ENCODE peak calls at places on chromosomes 11 and 22, in four cellular contexts. E, S, W and R are unnamed samples.

GRCh38 chr11:86212212-86212611 is 32.3 kb upstream of the EED start:
- DNase-seq in E (no peak), S (no peak), W (no peak), R (no peak)

GRCh38 chr22:48795664-48796063 is 1032.0 kb downstream of the BRD1 start:
- DNase-seq in E (no peak), S (no peak), W (no peak), R (no peak)

GRCh38 chr22:20247608-20248171 is 20.4 kb downstream of the RTN4R start:
- DNase-seq in E (no peak), S (no peak), W (no peak), R (no peak)

GRCh38 chr11:123286761-123287160 is 91.7 kb upstream of the CLMP start:
- DNase-seq in E (no peak), S (no peak), W (no peak), R (no peak)

GRCh38 chr11:103699216-103699615 is 337.2 kb upstream of the DDI1 start:
- DNase-seq in E (no peak), S (no peak), W (no peak), R (no peak)

GRCh38 chr11:111635706-111636045 is 33.4 kb downstream of the SIK2 start:
- DNase-seq in E (no peak), S (no peak), W (no peak), R (no peak)

GRCh38 chr11:104653011-104653806 is 245.1 kb downstream of the CASP12 start:
- DNase-seq in E (no peak), S (no peak), W (no peak), R (no peak)

GRCh38 chr22:20916916-20917810 is at the start of gene CRKL:
- DNase-seq in E (peak), S (peak), W (peak), R (peak)

GRCh38 chr11:27166130-27166529 is 125.5 kb downstream of the BBOX1 start:
- DNase-seq in E (no peak), S (no peak), W (no peak), R (no peak)

GRCh38 chr11:31813242-31813960 is 2.3 kb upstream of the PAX6 start:
- DNase-seq in E (no peak), S (no peak), W (peak), R (no peak)

GRCh38 chr11:92204731-92205130 is 19.9 kb upstream of the FAT3 start:
- DNase-seq in E (no peak), S (no peak), W (no peak), R (no peak)

GRCh38 chr22:41511521-41511968 is 32.7 kb downstream of the POLR3H start:
- DNase-seq in E (no peak), S (no peak), W (no peak), R (no peak)

GRCh38 chr11:60127311-60127811 is 38.9 kb downstream of the MS4A2 start:
- DNase-seq in E (no peak), S (no peak), W (no peak), R (no peak)

GRCh38 chr11:43898574-43898973 is 17.9 kb downstream of the ALKBH3 start:
- DNase-seq in E (no peak), S (no peak), W (no peak), R (no peak)

GRCh38 chr11:78651923-78652602 is 77.4 kb upstream of the NARS2 start:
- DNase-seq in E (no peak), S (no peak), W (no peak), R (no peak)

GRCh38 chr11:94895451-94895850 is 77.9 kb downstream of the CWC15 start:
- DNase-seq in E (no peak), S (no peak), W (peak), R (no peak)

GRCh38 chr11:47941907-47942558 is 38.3 kb upstream of the PTPRJ start:
- DNase-seq in E (no peak), S (no peak), W (peak), R (no peak)

GRCh38 chr11:132032555-132032954 is 662.1 kb downstream of the NTM start:
- DNase-seq in E (no peak), S (no peak), W (no peak), R (no peak)

GRCh38 chr11:45658292-45658991 is 7.0 kb downstream of the CHST1 start:
- DNase-seq in E (peak), S (peak), W (peak), R (no peak)

GRCh38 chr22:27318516-27318915 is 483.0 kb downstream of the MN1 start:
- DNase-seq in E (no peak), S (peak), W (peak), R (no peak)

GRCh38 chr11:134270250-134270714 is 5.9 kb upstream of the GLB1L3 start:
- DNase-seq in E (no peak), S (peak), W (peak), R (no peak)

GRCh38 chr11:32213223-32213622 is 122.3 kb downstream of the RCN1 start:
- DNase-seq in E (no peak), S (no peak), W (no peak), R (no peak)

GRCh38 chr11:69217276-69218105 is 61.8 kb downstream of the SMIM38 start:
- DNase-seq in E (no peak), S (peak), W (no peak), R (no peak)

GRCh38 chr11:97361812-97362378 is 972.1 kb downstream of the JRKL start:
- DNase-seq in E (no peak), S (no peak), W (no peak), R (no peak)

GRCh38 chr22:26576026-26576680 is 13.8 kb downstream of the TPST2 start:
- DNase-seq in E (no peak), S (no peak), W (peak), R (no peak)

GRCh38 chr11:76621866-76622265 is 48.7 kb downstream of the LRRC32 start:
- DNase-seq in E (no peak), S (no peak), W (no peak), R (no peak)

GRCh38 chr11:102666331-102666957 is 39.1 kb downstream of the MMP27 start:
- DNase-seq in E (no peak), S (no peak), W (peak), R (peak)

DNA sequence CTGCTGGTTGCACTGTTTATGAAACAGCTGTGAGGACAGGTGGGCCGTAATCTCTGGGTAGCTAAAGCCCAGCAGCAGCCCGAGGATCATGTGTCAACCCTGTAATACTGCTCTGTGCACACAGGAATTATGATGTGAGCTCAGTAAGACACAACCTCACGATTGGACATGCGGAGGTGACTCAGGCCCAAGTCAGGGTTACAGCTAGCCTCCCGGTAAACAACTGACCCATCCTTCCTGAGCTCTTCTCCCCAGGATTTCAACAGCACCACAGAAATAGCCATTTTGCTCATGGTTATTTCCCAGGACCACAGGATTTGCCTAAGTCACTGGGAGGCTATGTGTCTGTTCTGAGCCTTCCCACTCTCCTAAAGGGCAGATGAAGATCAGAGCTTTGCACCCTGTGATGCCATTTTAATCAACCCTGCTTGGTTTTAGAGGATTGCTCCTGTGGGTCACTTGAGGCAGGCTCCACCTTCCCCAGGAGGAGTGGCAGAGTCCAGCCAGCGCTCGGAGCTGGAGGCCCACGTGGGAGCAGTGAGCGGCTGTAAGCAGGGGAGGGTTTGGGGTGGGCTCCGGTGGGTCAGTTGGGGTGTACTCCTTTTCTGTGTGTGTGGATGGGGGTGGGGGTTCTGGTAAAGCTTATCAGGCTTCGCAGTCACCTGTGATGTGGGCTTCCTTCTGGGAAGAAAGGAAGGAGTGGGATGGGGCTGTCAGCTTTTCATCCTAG is at the start of gene AMPD3:
- DNase-seq in E (no peak), S (peak), W (no peak), R (no peak)
- H3K4ac ChIP-seq in E (no peak), S (no peak), W (peak), R (no peak)

DNA sequence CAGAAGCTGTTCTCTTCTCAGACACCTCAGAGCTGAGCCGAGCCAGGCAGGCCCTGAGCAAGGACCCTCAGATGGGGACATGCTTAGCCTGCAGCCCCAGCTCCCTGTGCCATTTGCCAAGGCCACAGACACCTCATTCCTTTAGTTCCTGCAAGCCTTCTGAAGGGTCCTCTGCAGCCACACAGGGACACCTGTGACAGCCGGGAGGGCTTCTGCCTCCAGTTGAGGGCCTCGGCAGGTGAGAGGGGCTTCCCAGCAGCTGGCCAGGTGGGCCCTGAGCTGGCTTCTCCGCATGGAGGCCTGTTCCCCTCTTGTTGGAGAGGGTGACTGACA is 18.2 kb downstream of the INCENP start:
- DNase-seq in E (no peak), S (no peak), W (no peak), R (no peak)
- H3K4me2 ChIP-seq in E (no peak), S (no peak), W (no peak), R (no peak)

DNA sequence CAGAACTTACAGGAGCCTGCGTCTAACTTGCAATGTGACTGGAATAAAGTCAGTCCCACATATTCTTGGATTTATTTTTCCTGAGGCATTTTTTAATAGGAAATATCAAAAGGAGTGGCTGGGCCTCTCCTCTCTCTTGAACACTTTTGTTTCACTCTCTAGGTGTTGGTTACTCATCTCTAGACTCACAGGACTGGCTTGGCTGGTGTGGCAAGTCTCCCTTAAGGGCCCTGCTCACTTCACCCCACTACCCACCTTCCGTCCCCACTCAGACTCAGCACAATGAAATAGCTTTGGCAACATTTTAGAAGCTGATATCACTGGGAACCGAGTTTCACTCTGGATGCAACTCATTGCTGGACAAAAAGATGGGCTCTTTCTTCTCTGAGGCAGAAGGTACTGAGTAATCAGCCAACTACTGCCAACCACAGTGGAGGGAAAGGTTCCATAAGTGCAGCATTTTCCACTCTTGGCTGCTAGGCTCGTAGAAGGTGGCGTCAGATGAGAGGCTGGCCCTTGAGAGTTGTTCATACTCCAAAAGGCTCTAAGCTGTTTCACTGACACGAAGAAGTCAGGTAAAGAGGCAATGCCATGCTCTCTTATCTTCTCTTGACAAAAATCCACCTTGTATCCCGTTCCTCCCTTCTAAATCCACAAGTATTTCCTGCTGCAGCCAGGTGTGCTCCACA is 390.6 kb downstream of the SOX6 start:
- DNase-seq in E (no peak), S (no peak), W (no peak), R (no peak)
- H3K4ac ChIP-seq in E (no peak), S (no peak), W (no peak), R (no peak)

GRCh38 chr11:66069715-66070603 is at the start of gene PACS1:
- DNase-seq in E (peak), S (peak), W (peak), R (no peak)

GRCh38 chr11:66072518-66072917 is 2.4 kb downstream of the PACS1 start:
- DNase-seq in E (no peak), S (no peak), W (no peak), R (no peak)

GRCh38 chr11:66071326-66071870 is 1.3 kb downstream of the PACS1 start:
- DNase-seq in E (no peak), S (no peak), W (no peak), R (no peak)

GRCh38 chr11:66068923-66069714 is 953 bp upstream of the PACS1 start:
- DNase-seq in E (no peak), S (no peak), W (peak), R (no peak)

GRCh38 chr11:66070604-66071325 is 693 bp downstream of the PACS1 start:
- DNase-seq in E (no peak), S (peak), W (peak), R (no peak)
- H3K4me2 ChIP-seq in E (peak), S (peak), W (peak), R (peak)

GRCh38 chr11:80487952-80488351 is 1047.1 kb upstream of the TENM4 start:
- DNase-seq in E (no peak), S (no peak), W (no peak), R (no peak)
- H3K4ac ChIP-seq in E (no peak), S (no peak), W (no peak), R (no peak)

GRCh38 chr11:58649623-58650022 is 27.2 kb downstream of the CNTF start:
- DNase-seq in E (no peak), S (no peak), W (no peak), R (no peak)
- H3K4me2 ChIP-seq in E (no peak), S (no peak), W (no peak), R (no peak)

GRCh38 chr22:31161386-31161785 is 1.4 kb downstream of the RNF185 start:
- DNase-seq in E (no peak), S (no peak), W (no peak), R (no peak)

GRCh38 chr22:31160328-31160978 is 471 bp downstream of the RNF185 start:
- DNase-seq in E (no peak), S (no peak), W (peak), R (no peak)

DNA sequence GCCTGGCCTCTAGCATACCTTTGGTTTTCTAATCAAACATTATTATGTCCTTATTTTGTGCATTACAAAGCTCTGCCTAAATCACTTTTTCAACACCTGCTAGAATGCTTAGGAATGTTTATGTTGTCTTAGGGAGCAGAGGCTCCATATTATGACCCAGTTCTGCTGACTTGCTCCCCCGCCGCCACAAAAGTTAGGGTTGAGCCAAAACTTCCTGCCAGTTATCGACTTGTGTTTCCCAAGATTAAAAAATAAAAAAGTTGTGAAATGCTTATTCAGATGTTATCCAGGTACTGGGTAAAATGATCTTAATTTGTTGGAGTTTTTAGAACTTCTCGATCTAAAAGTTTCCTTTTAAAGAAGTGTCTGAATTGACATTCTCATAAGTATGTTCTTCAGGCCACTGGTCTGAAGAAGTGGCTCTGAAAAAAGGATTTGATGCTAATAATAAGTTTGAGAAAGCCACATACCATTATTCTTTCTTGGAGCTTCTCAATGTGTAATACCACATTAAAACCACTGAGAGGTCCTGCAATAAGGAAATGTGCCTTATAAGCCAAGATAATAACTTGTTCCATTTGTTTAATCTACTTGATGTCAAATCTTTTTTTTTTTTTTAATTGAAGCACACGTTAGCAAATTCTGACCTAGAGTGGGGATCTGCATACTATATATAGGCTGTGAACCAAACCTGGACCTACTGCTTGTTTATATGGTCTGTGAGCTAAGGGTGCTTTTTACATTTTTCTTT is 2.2 kb downstream of the RNF185 start:
- DNase-seq in E (no peak), S (no peak), W (no peak), R (no peak)
- H3K4ac ChIP-seq in E (no peak), S (no peak), W (no peak), R (no peak)

DNA sequence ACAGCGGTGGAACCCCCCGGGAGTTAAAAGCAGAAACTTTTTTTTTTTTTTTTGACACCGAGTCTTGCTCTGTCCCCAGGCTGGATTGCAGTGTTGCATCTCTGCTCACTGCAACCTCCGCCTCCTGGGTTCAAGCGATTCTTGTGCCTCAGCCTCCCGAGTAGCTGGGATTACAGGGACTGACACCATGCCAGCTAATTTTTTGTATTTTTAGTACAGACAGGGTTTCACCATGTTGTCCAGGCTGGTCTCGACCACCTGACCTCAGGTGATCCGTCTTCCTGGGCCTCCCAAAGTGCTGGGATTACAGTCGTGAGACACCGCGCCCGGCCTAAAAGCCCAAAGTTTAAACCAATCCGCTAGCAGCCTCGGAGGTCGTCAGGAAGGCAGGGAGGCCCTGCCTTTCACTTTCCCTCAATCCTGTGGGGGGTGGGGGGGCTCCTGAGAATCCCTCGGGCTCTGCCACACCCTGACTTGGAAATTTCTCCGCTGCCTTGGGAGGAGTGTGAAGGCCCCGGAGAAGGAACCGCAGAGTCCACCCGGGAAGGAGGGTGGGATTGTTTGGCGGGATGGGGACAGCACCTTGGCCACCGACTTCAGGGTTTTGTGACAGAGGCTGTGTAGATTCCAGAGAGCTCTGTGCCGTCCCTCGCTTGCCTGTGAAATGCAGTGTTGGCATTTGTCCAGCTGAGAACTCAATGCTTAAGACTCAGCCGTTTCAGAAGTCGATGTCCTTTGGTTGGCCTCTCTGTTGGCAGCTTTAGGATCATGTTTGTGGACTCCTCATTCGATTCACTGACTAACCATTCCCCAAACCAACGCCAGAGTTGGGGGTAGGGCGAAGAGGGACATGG is 1.0 kb downstream of the ARHGAP8 start:
- DNase-seq in E (no peak), S (no peak), W (peak), R (no peak)
- H3K4me2 ChIP-seq in E (peak), S (peak), W (peak), R (peak)

DNA sequence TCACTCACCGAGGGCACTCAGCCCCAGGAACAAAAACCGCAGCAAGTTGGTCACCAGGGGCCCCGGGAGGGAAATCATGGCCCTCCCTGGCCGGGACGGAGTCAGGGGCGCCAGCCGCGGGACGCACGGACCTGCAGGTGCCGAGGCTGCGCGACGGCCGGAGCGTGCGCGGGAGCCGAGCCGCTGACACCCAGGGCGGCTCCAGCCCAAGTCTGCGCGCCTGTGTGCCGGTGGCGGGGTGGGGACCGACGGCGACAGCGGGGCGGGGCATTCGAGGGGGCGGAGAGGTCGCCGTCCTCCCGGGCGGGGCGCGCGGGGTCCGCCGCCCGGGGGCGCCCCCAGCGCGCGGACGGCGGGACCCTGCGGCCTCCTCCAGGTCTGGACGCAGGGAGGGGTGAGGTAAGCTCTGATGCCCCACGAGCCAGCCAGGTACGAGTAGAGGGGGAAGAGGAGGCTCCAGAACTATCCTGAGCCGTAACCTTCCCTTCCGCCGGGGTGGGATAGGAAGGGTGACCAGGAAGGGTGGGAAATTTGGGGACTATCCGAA is at the start of gene ESAM:
- DNase-seq in E (no peak), S (peak), W (peak), R (no peak)
- H3K4ac ChIP-seq in E (no peak), S (no peak), W (no peak), R (no peak)